ENCODE peak calls at places on chromosomes 3 and 15, in seven cellular contexts. E is activated CD8-positive, alpha-beta memory T cell treated with anti-CD3 and anti-CD28 coated beads, Interleukin-2, amount 50 U/mL, for 48 hours; Y is neural progenitor cell; W is activated T-cell treated with anti-CD3 and anti-CD28 coated beads for 1 hour; M is HTR-8/SVneo; S is GM10248; O is HEK293T. V is an unnamed sample.

GRCh38 chr3:126361211-126361610 is 4.0 kb upstream of the KLF15 start:
- DNase-seq in E (no peak), Y (no peak), W (no peak), M (no peak), S (no peak), O (no peak), V (no peak)

GRCh38 chr3:167728176-167728575 is 6.5 kb downstream of the PDCD10 start:
- DNase-seq in E (no peak), Y (no peak), W (no peak), M (peak; percentile 37), S (no peak), O (no peak), V (no peak)

GRCh38 chr3:58009749-58010535 is 1.7 kb downstream of the FLNB start:
- DNase-seq in E (no peak), Y (no peak), W (no peak), M (no peak), S (no peak), O (no peak), V (no peak)

GRCh38 chr3:136818851-136819783 is at the start of gene SLC35G2:
- DNase-seq in E (peak; percentile 72), Y (peak; percentile 81), W (peak; percentile 2), M (peak; percentile 64), S (peak; percentile 59), O (peak; percentile 68), V (no peak)

GRCh38 chr15:56835598-56836275 is 82.7 kb upstream of the TCF12 start:
- DNase-seq in E (no peak), Y (no peak), W (no peak), M (no peak), S (no peak), O (no peak), V (no peak)

GRCh38 chr15:80587816-80588456 is 107.2 kb upstream of the ABHD17C start:
- DNase-seq in E (no peak), Y (no peak), W (no peak), M (no peak), S (no peak), O (no peak), V (no peak)

GRCh38 chr15:76178321-76178720 is 118.5 kb downstream of the TMEM266 start:
- DNase-seq in E (no peak), Y (no peak), W (no peak), M (no peak), S (no peak), O (no peak), V (no peak)

GRCh38 chr3:29453278-29453961 is 172.5 kb downstream of the RBMS3 start:
- DNase-seq in E (no peak), Y (no peak), W (no peak), M (no peak), S (no peak), O (no peak), V (no peak)

GRCh38 chr15:77864211-77865105 is 213.1 kb downstream of the TBC1D2B start:
- DNase-seq in E (no peak), Y (no peak), W (no peak), M (peak; percentile 42), S (no peak), O (no peak), V (no peak)

GRCh38 chr3:194178693-194179092 is 42.7 kb downstream of the HES1 start:
- DNase-seq in E (no peak), Y (no peak), W (no peak), M (no peak), S (no peak), O (no peak), V (no peak)

GRCh38 chr3:16061491-16061890 is 113.0 kb upstream of the GALNT15 start:
- DNase-seq in E (no peak), Y (no peak), W (no peak), M (no peak), S (no peak), O (no peak), V (no peak)

GRCh38 chr15:77160562-77161481 is 89.9 kb upstream of the TSPAN3 start:
- DNase-seq in E (no peak), Y (no peak), W (no peak), M (no peak), S (no peak), O (no peak), V (no peak)

GRCh38 chr3:52339612-52340011 is 23.5 kb downstream of the DNAH1 start:
- DNase-seq in E (no peak), Y (peak; percentile 80), W (peak; percentile 9), M (peak; percentile 61), S (peak; percentile 70), O (peak; percentile 60), V (peak; percentile 37)

GRCh38 chr3:41907330-41908073 is 54.4 kb downstream of the ULK4 start:
- DNase-seq in E (no peak), Y (no peak), W (no peak), M (no peak), S (no peak), O (no peak), V (no peak)

GRCh38 chr3:126540342-126540849 is 16.4 kb downstream of the CHST13 start:
- DNase-seq in E (peak; percentile 18), Y (no peak), W (no peak), M (peak; percentile 62), S (no peak), O (no peak), V (no peak)

GRCh38 chr3:158768361-158768787 is 33.5 kb upstream of the MFSD1 start:
- DNase-seq in E (no peak), Y (peak; percentile 74), W (no peak), M (peak; percentile 45), S (no peak), O (no peak), V (no peak)

GRCh38 chr3:184808021-184808420 is 3.9 kb upstream of the VPS8 start:
- DNase-seq in E (no peak), Y (peak; percentile 86), W (no peak), M (no peak), S (no peak), O (no peak), V (no peak)

GRCh38 chr3:129756871-129757270 is 136.6 kb downstream of the TMCC1 start:
- DNase-seq in E (no peak), Y (no peak), W (no peak), M (no peak), S (no peak), O (no peak), V (no peak)

GRCh38 chr3:150722267-150722666 is 18.5 kb upstream of the ERICH6 start:
- DNase-seq in E (no peak), Y (no peak), W (no peak), M (no peak), S (no peak), O (no peak), V (no peak)

GRCh38 chr3:124351430-124352142 is 359.7 kb upstream of the ROPN1 start:
- DNase-seq in E (no peak), Y (peak; percentile 82), W (no peak), M (peak; percentile 74), S (peak; percentile 47), O (peak; percentile 74), V (no peak)

GRCh38 chr15:64841258-64842098 is at the start of gene PLEKHO2:
- DNase-seq in E (peak; percentile 90), Y (peak; percentile 98), W (peak; percentile 82), M (peak; percentile 92), S (peak; percentile 96), O (peak; percentile 86), V (peak; percentile 92)